ENCODE peak calls at places on chromosomes 2 and 18, in six cellular contexts. E is ovary, L is psoas muscle, C is NB4, R is upper lobe of left lung, T is AG10803. P is an unnamed sample.

GRCh38 chr2:888211-888801 is 62.3 kb upstream of the SNTG2 start:
- DNase-seq in C (no peak), E (no peak), L (no peak), T (peak; percentile 5), R (no peak), P (peak; percentile 4)

GRCh38 chr2:95389256-95390119 is 13.0 kb upstream of the FAHD2A start:
- DNase-seq in E (peak; percentile 69), C (peak; percentile 75), L (peak; percentile 65), R (peak; percentile 51), T (peak; percentile 64), P (peak; percentile 67)

GRCh38 chr2:4745596-4745995 is 946.6 kb upstream of the SOX11 start:
- DNase-seq in E (no peak), L (no peak), R (no peak), T (no peak), C (no peak), P (no peak)

GRCh38 chr18:23503967-23504352 is 649 bp downstream of the RMC1 start:
- DNase-seq in R (no peak), E (no peak), T (peak; percentile 6), L (no peak), C (no peak), P (no peak)

GRCh38 chr2:86487062-86487461 is 45.9 kb downstream of the KDM3A start:
- DNase-seq in C (no peak), R (no peak), T (no peak), E (no peak), L (no peak), P (no peak)

GRCh38 chr2:200365209-200365608 is 58.7 kb downstream of the SPATS2L start:
- DNase-seq in L (no peak), R (no peak), E (no peak), C (no peak), T (no peak), P (no peak)

GRCh38 chr18:77106331-77106730 is 26.3 kb downstream of the MBP start:
- DNase-seq in E (no peak), T (no peak), R (no peak), L (no peak), C (peak; percentile 95), P (no peak)

GRCh38 chr2:197028230-197028629 is 101.7 kb upstream of the PGAP1 start:
- DNase-seq in T (peak; percentile 62), C (no peak), R (no peak), E (no peak), L (no peak), P (peak; percentile 57)

GRCh38 chr18:42114310-42114943 is 159.4 kb downstream of the PIK3C3 start:
- DNase-seq in L (no peak), C (peak; percentile 79), E (peak; percentile 60), T (peak; percentile 80), R (peak; percentile 42), P (peak; percentile 91)

GRCh38 chr2:197571622-197572271 is 55.9 kb downstream of the MOB4 start:
- DNase-seq in L (no peak), C (no peak), E (no peak), T (peak; percentile 74), R (no peak), P (peak; percentile 32)

GRCh38 chr2:106020032-106020431 is 174.1 kb downstream of the UXS1 start:
- DNase-seq in R (no peak), C (no peak), E (peak; percentile 21), T (peak; percentile 6), L (no peak), P (peak; percentile 31)

GRCh38 chr2:152115952-152116351 is 17.1 kb upstream of the CACNB4 start:
- DNase-seq in E (no peak), T (no peak), R (no peak), L (no peak), C (no peak), P (no peak)

GRCh38 chr2:203462308-203462707 is 72.8 kb downstream of the RAPH1 start:
- DNase-seq in E (no peak), T (no peak), R (no peak), L (no peak), C (no peak), P (no peak)

GRCh38 chr2:20040489-20041172 is 10.8 kb downstream of the LAPTM4A start:
- DNase-seq in L (no peak), E (no peak), C (no peak), T (no peak), R (no peak), P (no peak)

GRCh38 chr18:38493991-38494559 is 928.5 kb upstream of the CELF4 start:
- DNase-seq in R (no peak), E (no peak), T (no peak), L (no peak), C (no peak), P (no peak)

GRCh38 chr18:3061581-3062416 is 48.9 kb upstream of the LPIN2 start:
- DNase-seq in R (no peak), C (no peak), E (no peak), T (no peak), L (no peak), P (no peak)

GRCh38 chr2:65281626-65282351 is 54.2 kb downstream of the ACTR2 start:
- DNase-seq in L (no peak), R (peak; percentile 39), T (peak; percentile 66), C (no peak), E (no peak), P (peak; percentile 37)

GRCh38 chr18:11497585-11497984 is 111.8 kb upstream of the SLC35G4 start:
- DNase-seq in T (peak; percentile 66), L (peak; percentile 30), C (peak; percentile 5), R (no peak), E (no peak), P (peak; percentile 16)

GRCh38 chr2:165182029-165182428 is 21.8 kb downstream of the SCN3A start:
- DNase-seq in L (no peak), R (no peak), E (no peak), C (no peak), T (no peak), P (no peak)

GRCh38 chr2:15974203-15974452 is 33.8 kb downstream of the MYCN start:
- DNase-seq in R (no peak), C (no peak), E (no peak), L (no peak), T (no peak), P (no peak)

GRCh38 chr2:69382547-69382946 is 4.5 kb downstream of the GFPT1 start:
- DNase-seq in E (no peak), C (no peak), R (no peak), L (no peak), T (peak; percentile 10), P (no peak)

GRCh38 chr18:61942072-61942471 is 49.3 kb upstream of the RNF152 start:
- DNase-seq in E (no peak), T (no peak), R (no peak), C (no peak), L (no peak), P (no peak)

GRCh38 chr18:48765053-48765452 is 185.7 kb downstream of the SMAD7 start:
- DNase-seq in E (no peak), L (peak; percentile 3), C (no peak), T (no peak), R (no peak), P (no peak)

GRCh38 chr2:83331810-83332209 is 1127.3 kb downstream of the SUCLG1 start:
- DNase-seq in L (no peak), T (no peak), E (no peak), R (no peak), C (no peak), P (no peak)

GRCh38 chr2:199798881-199799580 is 52.0 kb downstream of the FTCDNL1 start:
- DNase-seq in C (no peak), R (no peak), E (peak; percentile 21), T (peak; percentile 51), L (peak; percentile 16), P (peak; percentile 31)

GRCh38 chr2:18153741-18154140 is 275.3 kb downstream of the KCNS3 start:
- DNase-seq in C (no peak), R (no peak), L (no peak), E (no peak), T (no peak), P (no peak)

GRCh38 chr18:55900380-55900779 is 312.4 kb upstream of the TCF4 start:
- DNase-seq in E (no peak), L (no peak), C (no peak), T (peak; percentile 55), R (no peak), P (peak; percentile 75)

GRCh38 chr2:231810905-231811304 is 24.7 kb downstream of the COPS7B start:
- DNase-seq in L (no peak), R (no peak), E (no peak), C (no peak), T (peak; percentile 86), P (peak; percentile 73)
- H3K4me3 ChIP-seq in L (no peak overlapping the region), R (no peak overlapping the region), E (no peak overlapping the region), C (no peak overlapping the region), T (no peak overlapping the region), P (no peak overlapping the region)

DNA sequence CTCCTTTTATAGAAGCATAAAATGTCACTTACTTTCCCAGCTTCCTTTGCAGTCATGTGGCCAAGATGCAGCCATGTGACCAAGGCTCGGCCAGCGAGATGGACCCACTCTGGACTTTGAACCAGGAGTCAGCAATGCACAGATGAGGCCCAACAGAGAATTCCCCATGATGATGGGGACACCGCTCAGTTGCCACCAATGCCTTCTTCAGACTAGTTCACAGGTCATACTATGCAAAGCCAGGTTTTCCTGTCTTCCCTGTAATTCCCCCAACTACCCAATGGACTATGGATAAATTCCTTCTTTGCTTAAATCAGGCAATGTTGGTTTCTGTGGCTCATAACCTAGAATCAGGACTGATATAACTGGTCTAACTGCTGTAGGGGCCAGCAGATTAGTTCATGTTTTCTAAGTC is 22.5 kb upstream of the REL start:
- DNase-seq in E (no peak), L (no peak), C (no peak), R (no peak), T (no peak), P (no peak)
- TF ChIP-seq CTCF in E (no peak), L (no peak), C (no peak), R (no peak), T (no peak), P (no peak)

DNA sequence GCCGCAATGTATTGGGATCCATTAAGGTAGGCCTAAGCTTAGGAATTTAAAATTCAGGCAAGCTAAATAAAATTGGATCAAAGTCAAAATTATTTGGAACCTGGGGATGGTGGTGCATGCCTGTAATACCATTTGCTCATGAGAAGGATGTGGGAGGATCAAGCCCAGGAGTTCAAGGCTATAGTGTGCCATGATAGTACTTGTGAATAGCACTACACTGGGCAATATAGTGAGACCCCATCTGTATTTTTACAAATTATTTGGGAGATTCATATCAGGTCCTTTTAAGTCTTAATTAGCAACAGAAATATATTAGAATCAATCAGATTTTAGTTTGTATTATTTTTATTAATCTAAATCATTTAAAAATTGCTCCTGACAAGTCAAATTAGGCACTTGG is 39.8 kb upstream of the TLK1 start:
- DNase-seq in E (no peak), L (no peak), T (no peak), C (no peak), R (no peak), P (no peak)
- H3K4me3 ChIP-seq in E (no peak overlapping the region), L (no peak overlapping the region), T (no peak overlapping the region), C (no peak overlapping the region), R (no peak overlapping the region), P (no peak overlapping the region)

DNA sequence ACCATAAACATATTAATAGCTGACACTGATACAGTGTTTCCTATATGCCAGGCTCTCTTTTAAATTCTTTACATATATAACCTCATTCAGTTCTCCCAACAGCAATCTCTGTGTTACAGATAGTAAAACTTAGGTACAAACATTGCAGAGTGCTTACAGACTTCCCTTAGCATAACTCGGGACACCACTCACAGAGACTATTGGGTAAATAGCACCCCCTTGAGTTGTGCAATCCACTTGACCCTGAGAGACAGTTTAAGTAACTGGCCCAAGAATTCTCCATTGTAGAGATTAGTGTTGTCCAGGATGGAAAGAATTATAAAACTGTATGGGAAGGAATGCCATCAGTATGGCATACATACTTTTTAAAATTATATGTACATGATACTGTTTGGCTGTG is 110.1 kb downstream of the POLE4 start:
- DNase-seq in E (no peak), L (no peak), T (no peak), C (peak; percentile 21), R (peak; percentile 42), P (peak; percentile 61)
- TF ChIP-seq CTCF in E (no peak), L (no peak), T (no peak), C (no peak), R (no peak), P (peak; percentile 31)

P was measured in fibroblast of the aortic adventitia.